ENCODE peak calls at places on chromosomes 2 and 18, in eight cellular contexts. E, I, P, C, K, W, O and L are unnamed samples.
A peak's percentile ranks its signal among the peaks of the same experiment; 100 is the strongest.

GRCh38 chr2:15687720-15688119 is 96.1 kb downstream of the DDX1 start:
- DNase-seq in E (no peak), I (no peak), P (no peak), C (no peak), K (no peak), W (no peak), O (no peak), L (no peak)

GRCh38 chr2:238727585-238728321 is 120.1 kb upstream of the TWIST2 start:
- DNase-seq in E (no peak), I (no peak), P (no peak), C (no peak), K (no peak), W (no peak), O (no peak), L (no peak)

GRCh38 chr2:200968162-200968561 is 4.7 kb upstream of the ORC2 start:
- DNase-seq in E (no peak), I (peak; percentile 28), P (no peak), C (no peak), K (peak; percentile 32), W (no peak), O (peak; percentile 62), L (peak; percentile 11)

GRCh38 chr2:218029366-218030360 is 26.9 kb upstream of the TNS1 start:
- DNase-seq in E (no peak), I (no peak), P (no peak), C (no peak), K (no peak), W (no peak), O (no peak), L (no peak)

GRCh38 chr2:60553496-60553991 is at the start of gene BCL11A:
- DNase-seq in E (no peak), I (peak; percentile 57), P (no peak), C (peak; percentile 71), K (peak; percentile 82), W (peak; percentile 74), O (peak; percentile 35), L (peak; percentile 97)

GRCh38 chr18:62760403-62760734 is 45.0 kb downstream of the PHLPP1 start:
- DNase-seq in E (no peak), I (no peak), P (no peak), C (no peak), K (no peak), W (no peak), O (no peak), L (no peak)

GRCh38 chr18:61496374-61496773 is 163.1 kb downstream of the CDH20 start:
- DNase-seq in E (no peak), I (no peak), P (no peak), C (no peak), K (no peak), W (no peak), O (no peak), L (no peak)

GRCh38 chr2:107062173-107062572 is 176.2 kb upstream of the ST6GAL2 start:
- DNase-seq in E (no peak), I (no peak), P (no peak), C (no peak), K (peak; percentile 5), W (no peak), O (no peak), L (no peak)

GRCh38 chr2:235665656-235666239 is 171.9 kb downstream of the AGAP1 start:
- DNase-seq in E (no peak), I (no peak), P (no peak), C (no peak), K (no peak), W (peak; percentile 73), O (no peak), L (no peak)

GRCh38 chr2:219492575-219492974 is 6.1 kb upstream of the GMPPA start:
- DNase-seq in E (no peak), I (no peak), P (no peak), C (no peak), K (no peak), W (no peak), O (peak; percentile 18), L (no peak)

GRCh38 chr2:19682493-19682892 is 219.3 kb downstream of the TTC32 start:
- DNase-seq in E (no peak), I (no peak), P (no peak), C (no peak), K (peak; percentile 66), W (no peak), O (no peak), L (no peak)

GRCh38 chr2:231781798-231782726 is 980 bp upstream of the PDE6D start:
- DNase-seq in E (no peak), I (peak; percentile 10), P (peak; percentile 23), C (no peak), K (peak; percentile 50), W (peak; percentile 80), O (no peak), L (peak; percentile 69)

GRCh38 chr2:231785413-231785812 is 832 bp upstream of the COPS7B start:
- DNase-seq in E (no peak), I (no peak), P (peak; percentile 12), C (no peak), K (no peak), W (no peak), O (no peak), L (no peak)

GRCh38 chr2:231786917-231787292 is 660 bp downstream of the COPS7B start:
- DNase-seq in E (no peak), I (no peak), P (no peak), C (no peak), K (no peak), W (no peak), O (no peak), L (no peak)

GRCh38 chr2:231785822-231786176 is 446 bp upstream of the COPS7B start:
- DNase-seq in E (no peak), I (no peak), P (no peak), C (no peak), K (no peak), W (no peak), O (no peak), L (peak; percentile 15)

GRCh38 chr2:231786177-231786916 is at the start of gene COPS7B:
- DNase-seq in E (peak; percentile 69), I (peak; percentile 68), P (peak; percentile 35), C (peak; percentile 77), K (peak; percentile 88), W (peak; percentile 85), O (peak; percentile 84), L (peak; percentile 98)
- TF ChIP-seq POLR2A in E (peak; percentile 67), I (no peak), P (peak; percentile 78), C (peak; percentile 23), K (peak; percentile 37), W (peak; percentile 69), O (peak; percentile 64), L (peak; percentile 54)

GRCh38 chr2:121276341-121276740 is 8.7 kb downstream of the TFCP2L1 start:
- DNase-seq in E (no peak), I (no peak), P (no peak), C (no peak), K (no peak), W (no peak), O (no peak), L (no peak)

GRCh38 chr2:121273116-121273515 is 11.9 kb downstream of the TFCP2L1 start:
- DNase-seq in E (no peak), I (no peak), P (no peak), C (no peak), K (no peak), W (no peak), O (no peak), L (no peak)

GRCh38 chr2:121266543-121267106 is 18.4 kb downstream of the TFCP2L1 start:
- DNase-seq in E (no peak), I (no peak), P (no peak), C (no peak), K (no peak), W (no peak), O (no peak), L (no peak)

DNA sequence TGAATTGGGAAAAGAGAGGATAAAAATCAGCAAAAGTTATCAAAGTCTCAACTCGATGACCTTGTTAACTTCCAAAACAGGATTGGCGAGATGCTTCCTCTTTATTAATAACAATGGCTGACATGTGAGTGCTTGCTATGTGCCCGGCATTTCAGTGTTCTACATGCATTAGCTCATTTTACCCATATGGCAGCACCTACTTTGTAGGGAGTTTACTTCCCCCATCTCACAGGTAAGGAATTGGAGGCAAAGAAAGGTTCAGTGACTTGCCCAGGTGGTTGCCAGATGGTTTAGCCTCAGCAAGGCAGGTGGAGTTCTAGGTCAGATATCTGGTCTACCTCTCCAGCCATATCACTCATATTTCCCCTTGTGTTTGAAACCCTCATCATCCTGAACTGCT is 12.4 kb downstream of the TFCP2L1 start:
- DNase-seq in E (no peak), I (no peak), P (no peak), C (no peak), K (no peak), W (no peak), O (no peak), L (no peak)
- TF ChIP-seq MAX in E (no peak), I (no peak), P (no peak), C (no peak), K (no peak), W (no peak), O (no peak), L (no peak)

GRCh38 chr18:46179306-46179705 is 75.1 kb downstream of the HAUS1 start:
- DNase-seq in E (no peak), I (no peak), P (no peak), C (no peak), K (no peak), W (no peak), O (no peak), L (no peak)

GRCh38 chr18:46173393-46174316 is 69.5 kb downstream of the HAUS1 start:
- DNase-seq in E (peak; percentile 79), I (peak; percentile 82), P (peak; percentile 48), C (peak; percentile 92), K (peak; percentile 89), W (peak; percentile 90), O (peak; percentile 87), L (peak; percentile 96)

GRCh38 chr18:46169464-46169941 is 65.3 kb downstream of the HAUS1 start:
- DNase-seq in E (no peak), I (no peak), P (no peak), C (no peak), K (peak; percentile 38), W (peak; percentile 23), O (peak; percentile 58), L (peak; percentile 41)

GRCh38 chr18:46171331-46171730 is 67.1 kb downstream of the HAUS1 start:
- DNase-seq in E (no peak), I (no peak), P (no peak), C (no peak), K (no peak), W (no peak), O (no peak), L (no peak)

GRCh38 chr18:46174317-46175039 is 70.3 kb downstream of the HAUS1 start:
- DNase-seq in E (no peak), I (no peak), P (no peak), C (no peak), K (no peak), W (peak; percentile 44), O (no peak), L (peak; percentile 70)
- TF ChIP-seq CTCF in E (peak; percentile 20), I (no peak), P (peak; percentile 14), C (peak; percentile 6), K (no peak), W (peak; percentile 13), O (peak; percentile 8), L (no peak)

DNA sequence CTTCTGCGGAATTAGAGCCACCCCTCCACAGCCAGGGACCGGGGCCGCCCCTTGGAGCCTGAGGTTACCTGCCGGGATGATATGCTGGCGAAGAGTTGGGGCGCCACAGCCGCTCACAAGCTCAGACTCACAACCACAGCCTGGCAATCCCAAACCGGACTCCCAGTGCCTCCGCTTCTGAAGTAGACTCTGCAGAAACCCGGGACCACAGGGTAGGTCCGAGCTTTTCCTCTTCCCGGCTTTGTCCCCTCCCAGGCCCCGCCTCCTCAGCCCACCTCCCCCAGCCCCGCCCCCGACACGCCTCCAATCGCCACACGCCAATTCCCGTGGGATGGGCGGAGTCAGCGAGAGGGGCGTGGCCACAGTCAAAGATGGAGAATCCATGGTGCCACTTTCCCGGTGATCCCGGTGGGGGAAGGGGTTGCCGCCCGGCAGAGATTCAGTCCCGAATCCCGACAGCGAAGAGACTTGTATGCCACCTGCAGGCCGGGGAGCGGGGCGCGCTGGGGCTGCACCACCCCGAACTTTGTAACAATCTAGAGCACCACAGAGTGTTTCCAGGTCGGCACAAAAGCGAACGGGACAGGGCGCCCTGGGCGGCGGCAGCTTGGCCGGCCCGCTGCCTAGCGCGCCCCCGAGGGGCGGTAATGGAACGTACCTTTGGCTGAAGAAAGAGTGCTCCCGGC is at the start of gene IDH1:
- DNase-seq in E (peak; percentile 92), I (peak; percentile 87), P (peak; percentile 60), C (peak; percentile 83), K (peak; percentile 95), W (peak; percentile 95), O (peak; percentile 94), L (peak; percentile 92)
- TF ChIP-seq POLR2A in E (peak; percentile 65), I (no peak), P (peak; percentile 52), C (peak; percentile 62), K (peak; percentile 80), W (peak; percentile 58), O (peak; percentile 86), L (peak; percentile 54)